ENCODE peak calls at places on chromosomes 1 and 21, in ten cellular contexts. E, D, P, L, A, K, Q, Z, C and S are unnamed samples.

GRCh38 chr1:175555266-175555665 is 188.1 kb downstream of the TNR start:
- DNase-seq in L (no peak), E (no peak), K (no peak), Z (no peak), P (no peak), Q (no peak), C (no peak), D (no peak), A (peak; percentile 28), S (no peak)

GRCh38 chr21:26795866-26796329 is 49.3 kb downstream of the ADAMTS1 start:
- DNase-seq in Z (no peak), C (peak; percentile 77), A (peak; percentile 95), P (no peak), K (peak; percentile 14), D (peak; percentile 37), L (no peak), E (peak; percentile 98), Q (no peak), S (no peak)

GRCh38 chr1:2800664-2801045 is 838 bp downstream of the TTC34 start:
- DNase-seq in E (no peak), A (no peak), L (no peak), Z (no peak), K (no peak), C (no peak), Q (no peak), P (no peak), D (peak; percentile 7), S (no peak)

GRCh38 chr1:61119085-61119484 is 36.7 kb downstream of the NFIA start:
- DNase-seq in P (no peak), L (no peak), K (no peak), E (no peak), C (no peak), A (no peak), D (no peak), Q (no peak), Z (no peak), S (no peak)

GRCh38 chr1:92051948-92052347 is 22.2 kb downstream of the EPHX4 start:
- DNase-seq in P (no peak), K (no peak), A (no peak), Q (no peak), D (no peak), Z (no peak), L (no peak), E (no peak), C (no peak), S (no peak)

GRCh38 chr1:225877570-225877969 is 4.6 kb downstream of the TMEM63A start:
- DNase-seq in L (peak; percentile 65), P (no peak), Q (no peak), A (peak; percentile 42), K (peak; percentile 71), C (peak; percentile 72), Z (peak; percentile 72), D (peak; percentile 65), E (peak; percentile 55), S (peak; percentile 32)

GRCh38 chr21:26801524-26801923 is 43.7 kb downstream of the ADAMTS1 start:
- DNase-seq in Z (no peak), P (no peak), C (no peak), E (peak; percentile 88), K (no peak), D (no peak), L (no peak), A (peak; percentile 66), Q (no peak), S (no peak)

GRCh38 chr1:15704526-15705183 is 20.5 kb downstream of the PLEKHM2 start:
- DNase-seq in P (no peak), D (no peak), L (no peak), Z (no peak), E (no peak), A (no peak), Q (no peak), K (no peak), C (no peak), S (no peak)

GRCh38 chr1:97314685-97315084 is 593.1 kb downstream of the PTBP2 start:
- DNase-seq in Q (no peak), L (peak; percentile 11), C (no peak), K (no peak), A (no peak), D (no peak), P (no peak), Z (no peak), E (no peak), S (no peak)

GRCh38 chr1:176605151-176605550 is 142.2 kb downstream of the PAPPA2 start:
- DNase-seq in L (no peak), Q (no peak), K (no peak), A (no peak), C (no peak), E (peak; percentile 72), D (no peak), P (no peak), Z (no peak), S (no peak)

GRCh38 chr1:86822463-86822862 is 91.5 kb downstream of the SELENOF start:
- DNase-seq in C (no peak), Z (no peak), E (no peak), D (no peak), A (no peak), K (no peak), L (no peak), Q (no peak), P (no peak), S (no peak)

GRCh38 chr1:38529337-38529860 is 330.2 kb downstream of the RRAGC start:
- DNase-seq in Z (no peak), Q (no peak), E (no peak), A (no peak), C (no peak), P (no peak), D (no peak), L (no peak), K (no peak), S (no peak)

GRCh38 chr1:172976222-172977041 is 74.3 kb downstream of the TNFSF18 start:
- DNase-seq in K (peak; percentile 63), P (no peak), Z (peak; percentile 82), E (peak; percentile 96), C (no peak), L (no peak), D (no peak), Q (no peak), A (peak; percentile 98), S (no peak)

GRCh38 chr1:45177452-45177851 is 29.0 kb downstream of the ZSWIM5 start:
- DNase-seq in A (no peak), K (no peak), E (peak; percentile 10), C (no peak), D (no peak), P (no peak), Z (no peak), Q (no peak), L (no peak), S (no peak)

GRCh38 chr1:221824025-221824424 is 82.1 kb upstream of the DUSP10 start:
- DNase-seq in K (no peak), A (peak; percentile 82), E (peak; percentile 80), C (no peak), P (no peak), D (no peak), L (no peak), Q (no peak), Z (no peak), S (no peak)

GRCh38 chr1:21270086-21270689 is 20.1 kb downstream of the ECE1 start:
- DNase-seq in K (no peak), L (peak; percentile 88), P (peak; percentile 63), A (no peak), C (peak; percentile 79), D (peak; percentile 75), Z (peak; percentile 80), Q (peak; percentile 39), E (peak; percentile 58), S (peak; percentile 79)

GRCh38 chr1:67489643-67490042 is 59.4 kb upstream of the SERBP1 start:
- DNase-seq in E (peak; percentile 46), A (peak; percentile 19), K (peak; percentile 18), Z (no peak), Q (no peak), C (no peak), P (no peak), L (peak; percentile 49), D (no peak), S (peak; percentile 38)
- TF ChIP-seq CTCF in E (peak; percentile 34), A (peak; percentile 38), K (peak; percentile 48), Z (no peak), Q (peak; percentile 38), C (peak; percentile 60), P (no peak), L (peak; percentile 66), D (peak; percentile 62), S (peak; percentile 11)

GRCh38 chr1:201758508-201759050 is 70.4 kb upstream of the IPO9 start:
- DNase-seq in L (no peak), P (no peak), E (no peak), Q (no peak), A (peak; percentile 11), K (no peak), C (no peak), Z (no peak), D (no peak), S (no peak)
- H3K4me3 ChIP-seq in L (no peak overlapping the region), P (no peak overlapping the region), E (no peak overlapping the region), Q (no peak overlapping the region), A (no peak overlapping the region), K (no peak overlapping the region), C (no peak overlapping the region), Z (no peak overlapping the region), D (no peak overlapping the region), S (no peak overlapping the region)

DNA sequence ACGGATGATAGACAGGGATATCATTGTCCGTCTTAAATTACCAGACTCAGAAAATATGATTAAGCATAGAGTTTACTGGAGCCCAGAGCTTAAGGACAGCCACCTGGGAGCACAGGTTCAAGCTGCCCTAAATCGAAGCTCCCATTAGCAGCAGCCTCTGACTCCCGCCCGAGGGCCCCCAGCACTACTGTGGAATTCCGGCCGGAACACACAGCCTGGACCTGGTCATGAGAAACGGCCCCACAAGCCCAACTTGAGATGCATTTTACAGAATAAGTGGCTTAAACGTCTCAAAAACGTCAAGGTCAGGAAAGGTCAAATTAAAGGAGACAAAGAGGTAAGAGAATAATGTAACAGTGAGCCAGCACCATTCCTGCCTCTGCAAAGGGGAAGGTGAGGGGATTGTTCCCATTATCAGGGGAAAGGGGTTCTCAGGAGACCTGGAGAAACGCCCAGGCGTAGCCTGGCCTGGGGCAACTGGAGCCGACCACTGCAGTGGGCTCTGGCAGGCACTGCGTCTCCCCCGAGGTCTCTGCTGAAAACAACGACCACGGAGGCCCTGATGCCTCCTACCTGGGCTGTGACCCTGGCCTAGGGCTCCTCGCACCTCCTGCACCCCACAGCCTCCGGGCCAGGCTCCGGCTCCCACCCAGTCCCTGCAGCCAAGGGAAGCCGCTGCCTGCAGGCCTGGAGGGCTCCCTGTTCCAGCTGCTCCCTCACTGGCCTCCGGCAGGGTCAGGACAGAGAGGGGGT is 11.5 kb upstream of the COL6A1 start:
- DNase-seq in C (no peak), P (no peak), D (no peak), Z (no peak), E (no peak), K (no peak), Q (no peak), L (no peak), A (no peak), S (no peak)
- TF ChIP-seq CTCF in C (no peak), P (no peak), D (no peak), Z (no peak), E (no peak), K (no peak), Q (no peak), L (no peak), A (no peak), S (no peak)

DNA sequence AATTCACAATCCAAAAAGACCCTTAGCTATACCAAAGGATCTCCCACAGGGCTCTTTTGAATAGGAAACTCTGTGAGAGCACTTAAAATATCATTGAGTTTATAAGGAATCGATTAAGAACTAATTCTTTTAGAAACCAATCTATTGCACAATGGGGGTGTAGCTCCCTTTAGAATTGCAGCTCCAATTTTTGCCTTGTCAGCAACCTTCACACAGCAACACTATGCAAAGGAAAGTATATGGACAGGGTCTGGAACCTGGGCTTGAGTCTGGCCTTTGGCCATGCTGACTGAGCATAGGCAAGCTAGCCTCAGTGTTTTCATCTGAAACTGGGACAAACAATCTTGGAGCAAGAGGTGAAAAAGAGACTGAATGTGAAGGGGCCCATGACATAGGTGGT is 17.2 kb upstream of the FAM78B start:
- DNase-seq in A (no peak), P (no peak), E (no peak), Q (no peak), L (no peak), Z (no peak), D (no peak), C (no peak), K (no peak), S (no peak)
- H3K4me3 ChIP-seq in A (no peak overlapping the region), P (no peak overlapping the region), E (no peak overlapping the region), Q (no peak overlapping the region), L (no peak overlapping the region), Z (no peak overlapping the region), D (no peak overlapping the region), C (no peak overlapping the region), K (no peak overlapping the region), S (no peak overlapping the region)